ENCODE peak calls at places on chromosomes 6 and 20, in nine cellular contexts. One of them, this sample, is unnamed. For H3K4me1, the result is how much of the 10 kb centered on the place peaks cover.

GRCh38 chr6:151161363-151161762 is 78.4 kb upstream of the AKAP12 start:
- DNase-seq in suprapubic skin: no peak
- DNase-seq in ovary: no peak
- DNase-seq in HepG2: no peak
- DNase-seq in K562: no peak
- DNase-seq in sigmoid colon: no peak
- DNase-seq in stomach: no peak
- DNase-seq in SK-N-SH: no peak
- DNase-seq in A549: no peak
- DNase-seq in this sample: no peak

GRCh38 chr20:22752324-22752723 is 168.0 kb upstream of the FOXA2 start:
- DNase-seq in sigmoid colon: no peak
- DNase-seq in SK-N-SH: no peak
- DNase-seq in K562: no peak
- DNase-seq in ovary: no peak
- DNase-seq in stomach: no peak
- DNase-seq in suprapubic skin: no peak
- DNase-seq in A549: no peak
- DNase-seq in HepG2: no peak
- DNase-seq in this sample: no peak

GRCh38 chr20:51496964-51497363 is 45.6 kb downstream of the NFATC2 start:
- DNase-seq in sigmoid colon: no peak
- DNase-seq in stomach: no peak
- DNase-seq in A549: no peak
- DNase-seq in ovary: peak
- DNase-seq in suprapubic skin: no peak
- DNase-seq in SK-N-SH: no peak
- DNase-seq in K562: no peak
- DNase-seq in HepG2: no peak
- DNase-seq in this sample: no peak

GRCh38 chr6:112249489-112249888 is 4.9 kb downstream of the LAMA4 start:
- DNase-seq in HepG2: no peak
- DNase-seq in K562: no peak
- DNase-seq in sigmoid colon: no peak
- DNase-seq in SK-N-SH: no peak
- DNase-seq in suprapubic skin: no peak
- DNase-seq in A549: no peak
- DNase-seq in stomach: no peak
- DNase-seq in ovary: no peak
- DNase-seq in this sample: no peak

GRCh38 chr6:108468346-108468745 is 92.4 kb upstream of the FOXO3 start:
- DNase-seq in K562: no peak
- DNase-seq in suprapubic skin: no peak
- DNase-seq in SK-N-SH: no peak
- DNase-seq in A549: no peak
- DNase-seq in HepG2: no peak
- DNase-seq in stomach: no peak
- DNase-seq in ovary: no peak
- DNase-seq in sigmoid colon: no peak
- DNase-seq in this sample: no peak

GRCh38 chr20:61959301-61959700 is 106.4 kb downstream of the TAF4 start:
- DNase-seq in K562: peak
- DNase-seq in stomach: no peak
- DNase-seq in ovary: peak
- DNase-seq in suprapubic skin: no peak
- DNase-seq in SK-N-SH: no peak
- DNase-seq in sigmoid colon: peak
- DNase-seq in A549: peak
- DNase-seq in HepG2: no peak
- DNase-seq in this sample: no peak

GRCh38 chr20:63023836-63024571 is 17.2 kb upstream of the BHLHE23 start:
- DNase-seq in ovary: no peak
- DNase-seq in SK-N-SH: no peak
- DNase-seq in suprapubic skin: no peak
- DNase-seq in K562: no peak
- DNase-seq in HepG2: no peak
- DNase-seq in sigmoid colon: no peak
- DNase-seq in A549: no peak
- DNase-seq in stomach: no peak
- DNase-seq in this sample: no peak

GRCh38 chr6:140729521-140729920 is 1355.1 kb upstream of the CITED2 start:
- DNase-seq in A549: no peak
- DNase-seq in ovary: no peak
- DNase-seq in suprapubic skin: no peak
- DNase-seq in HepG2: no peak
- DNase-seq in K562: no peak
- DNase-seq in stomach: no peak
- DNase-seq in sigmoid colon: no peak
- DNase-seq in SK-N-SH: no peak
- DNase-seq in this sample: no peak

GRCh38 chr20:14950633-14951032 is 613.2 kb upstream of the FLRT3 start:
- DNase-seq in HepG2: no peak
- DNase-seq in suprapubic skin: no peak
- DNase-seq in stomach: no peak
- DNase-seq in ovary: no peak
- DNase-seq in A549: no peak
- DNase-seq in SK-N-SH: no peak
- DNase-seq in sigmoid colon: no peak
- DNase-seq in K562: no peak
- DNase-seq in this sample: no peak

GRCh38 chr20:54837226-54837625 is 361.8 kb downstream of the DOK5 start:
- DNase-seq in ovary: no peak
- DNase-seq in sigmoid colon: no peak
- DNase-seq in A549: no peak
- DNase-seq in suprapubic skin: no peak
- DNase-seq in K562: no peak
- DNase-seq in HepG2: no peak
- DNase-seq in stomach: no peak
- DNase-seq in SK-N-SH: no peak
- DNase-seq in this sample: no peak

GRCh38 chr6:134315189-134315588 is 2.7 kb downstream of the SGK1 start:
- DNase-seq in ovary: no peak
- DNase-seq in sigmoid colon: no peak
- DNase-seq in K562: peak
- DNase-seq in A549: no peak
- DNase-seq in HepG2: no peak
- DNase-seq in stomach: no peak
- DNase-seq in suprapubic skin: no peak
- DNase-seq in SK-N-SH: no peak
- DNase-seq in this sample: no peak

GRCh38 chr6:134316733-134317431 is 1.0 kb downstream of the SGK1 start:
- DNase-seq in suprapubic skin: no peak
- DNase-seq in HepG2: no peak
- DNase-seq in SK-N-SH: peak
- DNase-seq in A549: no peak
- DNase-seq in sigmoid colon: no peak
- DNase-seq in stomach: no peak
- DNase-seq in ovary: peak
- DNase-seq in K562: no peak
- DNase-seq in this sample: no peak

GRCh38 chr6:134315974-134316391 is 1.9 kb downstream of the SGK1 start:
- DNase-seq in HepG2: no peak
- DNase-seq in stomach: no peak
- DNase-seq in ovary: peak
- DNase-seq in suprapubic skin: no peak
- DNase-seq in K562: no peak
- DNase-seq in A549: no peak
- DNase-seq in SK-N-SH: no peak
- DNase-seq in sigmoid colon: no peak
- DNase-seq in this sample: no peak

GRCh38 chr6:134312038-134312660 is 5.8 kb downstream of the SGK1 start:
- DNase-seq in A549: no peak
- DNase-seq in ovary: no peak
- DNase-seq in SK-N-SH: no peak
- DNase-seq in K562: no peak
- DNase-seq in suprapubic skin: no peak
- DNase-seq in sigmoid colon: no peak
- DNase-seq in stomach: no peak
- DNase-seq in HepG2: no peak
- DNase-seq in this sample: no peak

GRCh38 chr6:134314236-134314821 is 3.6 kb downstream of the SGK1 start:
- DNase-seq in K562: no peak
- DNase-seq in A549: no peak
- DNase-seq in stomach: no peak
- DNase-seq in SK-N-SH: no peak
- DNase-seq in HepG2: no peak
- DNase-seq in sigmoid colon: no peak
- DNase-seq in suprapubic skin: no peak
- DNase-seq in ovary: no peak
- DNase-seq in this sample: no peak
- TF ChIP-seq EP300 in K562: no peak
- TF ChIP-seq EP300 in A549: no peak
- TF ChIP-seq EP300 in stomach: no peak
- TF ChIP-seq EP300 in SK-N-SH: no peak
- TF ChIP-seq EP300 in HepG2: no peak
- TF ChIP-seq EP300 in sigmoid colon: no peak
- TF ChIP-seq EP300 in suprapubic skin: no peak
- TF ChIP-seq EP300 in ovary: no peak
- TF ChIP-seq EP300 in this sample: no peak

GRCh38 chr20:47612670-47613069 is 111.0 kb downstream of the NCOA3 start:
- DNase-seq in sigmoid colon: no peak
- DNase-seq in ovary: no peak
- DNase-seq in A549: no peak
- DNase-seq in suprapubic skin: no peak
- DNase-seq in K562: no peak
- DNase-seq in SK-N-SH: no peak
- DNase-seq in stomach: no peak
- DNase-seq in HepG2: no peak
- DNase-seq in this sample: no peak
- H3K4me1 ChIP-seq in sigmoid colon: under half
- H3K4me1 ChIP-seq in ovary: under half
- H3K4me1 ChIP-seq in A549: half or more
- H3K4me1 ChIP-seq in suprapubic skin: under half
- H3K4me1 ChIP-seq in K562: under half
- H3K4me1 ChIP-seq in SK-N-SH: under half
- H3K4me1 ChIP-seq in stomach: under half
- H3K4me1 ChIP-seq in HepG2: under half
- H3K4me1 ChIP-seq in this sample: under half

DNA sequence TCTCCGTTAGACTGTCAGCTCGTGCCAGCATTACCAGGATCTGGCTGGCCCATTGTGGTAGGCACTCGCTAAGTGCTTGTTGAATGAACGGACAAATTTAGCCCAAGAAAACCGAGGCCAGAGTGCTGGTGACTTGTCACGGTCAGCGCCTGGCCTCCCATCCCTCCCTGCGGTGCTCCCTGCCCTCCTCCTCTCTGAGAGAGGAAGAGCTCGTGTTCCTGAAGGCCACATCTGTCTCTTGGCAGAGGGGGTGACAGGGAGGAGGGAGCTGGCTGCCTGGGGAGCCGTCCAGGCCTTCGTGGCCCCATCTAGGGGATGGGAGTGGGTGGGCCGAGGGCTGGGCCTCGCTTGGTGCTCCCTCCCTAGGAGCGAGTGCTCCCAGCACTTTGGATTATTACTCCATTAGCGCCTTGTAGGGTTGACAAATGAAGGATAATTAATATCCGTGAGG is 36.8 kb downstream of the VSTM2L start:
- DNase-seq in HepG2: no peak
- DNase-seq in A549: no peak
- DNase-seq in K562: no peak
- DNase-seq in ovary: no peak
- DNase-seq in sigmoid colon: no peak
- DNase-seq in SK-N-SH: no peak
- DNase-seq in stomach: peak
- DNase-seq in suprapubic skin: peak
- DNase-seq in this sample: no peak
- TF ChIP-seq EP300 in HepG2: no peak
- TF ChIP-seq EP300 in A549: no peak
- TF ChIP-seq EP300 in K562: no peak
- TF ChIP-seq EP300 in ovary: no peak
- TF ChIP-seq EP300 in sigmoid colon: no peak
- TF ChIP-seq EP300 in SK-N-SH: no peak
- TF ChIP-seq EP300 in stomach: no peak
- TF ChIP-seq EP300 in suprapubic skin: no peak
- TF ChIP-seq EP300 in this sample: no peak

GRCh38 chr6:52285174-52286068 is 879 bp upstream of the MCM3 start:
- DNase-seq in K562: no peak
- DNase-seq in sigmoid colon: no peak
- DNase-seq in stomach: no peak
- DNase-seq in SK-N-SH: peak
- DNase-seq in suprapubic skin: no peak
- DNase-seq in A549: no peak
- DNase-seq in ovary: no peak
- DNase-seq in HepG2: peak
- DNase-seq in this sample: no peak
- H3K4me1 ChIP-seq in K562: under half
- H3K4me1 ChIP-seq in sigmoid colon: under half
- H3K4me1 ChIP-seq in stomach: under half
- H3K4me1 ChIP-seq in SK-N-SH: under half
- H3K4me1 ChIP-seq in suprapubic skin: under half
- H3K4me1 ChIP-seq in A549: under half
- H3K4me1 ChIP-seq in ovary: under half
- H3K4me1 ChIP-seq in HepG2: half or more
- H3K4me1 ChIP-seq in this sample: under half

DNA sequence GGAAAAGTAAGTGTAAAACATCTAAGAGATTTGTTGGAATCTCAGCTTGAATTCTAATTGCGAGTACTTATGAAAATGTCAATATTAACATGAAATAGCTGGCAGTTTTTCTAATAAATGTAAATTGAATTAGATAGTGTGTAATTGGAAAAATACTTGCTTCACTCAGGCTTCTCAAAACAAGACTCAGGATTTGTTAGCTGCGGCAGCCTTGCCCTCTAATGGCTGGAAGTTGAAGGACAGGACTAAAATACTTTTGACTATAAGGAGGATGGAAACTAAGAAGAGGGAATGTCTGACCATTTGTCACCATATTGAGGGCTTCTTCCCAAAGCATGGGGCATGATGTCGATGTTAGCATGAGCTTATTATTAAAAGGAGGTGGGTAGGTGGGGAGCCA is 227.0 kb downstream of the UST start:
- DNase-seq in A549: peak
- DNase-seq in sigmoid colon: no peak
- DNase-seq in HepG2: no peak
- DNase-seq in suprapubic skin: no peak
- DNase-seq in K562: no peak
- DNase-seq in ovary: no peak
- DNase-seq in stomach: no peak
- DNase-seq in SK-N-SH: peak
- DNase-seq in this sample: no peak
- TF ChIP-seq EP300 in A549: no peak
- TF ChIP-seq EP300 in sigmoid colon: no peak
- TF ChIP-seq EP300 in HepG2: no peak
- TF ChIP-seq EP300 in suprapubic skin: no peak
- TF ChIP-seq EP300 in K562: no peak
- TF ChIP-seq EP300 in ovary: no peak
- TF ChIP-seq EP300 in stomach: no peak
- TF ChIP-seq EP300 in SK-N-SH: no peak
- TF ChIP-seq EP300 in this sample: no peak

GRCh38 chr6:137102050-137102848 is 57.5 kb upstream of the IL20RA start:
- DNase-seq in HepG2: no peak
- DNase-seq in stomach: no peak
- DNase-seq in suprapubic skin: no peak
- DNase-seq in sigmoid colon: no peak
- DNase-seq in K562: no peak
- DNase-seq in A549: no peak
- DNase-seq in ovary: no peak
- DNase-seq in SK-N-SH: no peak
- DNase-seq in this sample: no peak
- H3K4me1 ChIP-seq in HepG2: under half
- H3K4me1 ChIP-seq in stomach: under half
- H3K4me1 ChIP-seq in suprapubic skin: under half
- H3K4me1 ChIP-seq in sigmoid colon: under half
- H3K4me1 ChIP-seq in K562: under half
- H3K4me1 ChIP-seq in A549: under half
- H3K4me1 ChIP-seq in ovary: under half
- H3K4me1 ChIP-seq in SK-N-SH: under half
- H3K4me1 ChIP-seq in this sample: under half

This sample was measured in esophagus muscularis mucosa.